ENCODE peak calls at places on chromosome 11, in four cellular contexts. I is A549, T is HepG2, X is GM12878. F is an unnamed sample.

GRCh38 chr11:111836162-111836561 is 35.2 kb downstream of the ALG9 start:
- DNase-seq in I (no peak), T (no peak), X (no peak), F (no peak)

GRCh38 chr11:9264381-9265210 is 554 bp downstream of the DENND5A start:
- DNase-seq in I (peak), T (no peak), X (no peak), F (peak)

GRCh38 chr11:122275513-122275912 is 159.5 kb upstream of the BLID start:
- DNase-seq in I (no peak), T (no peak), X (no peak), F (no peak)

GRCh38 chr11:64744544-64745218 is 739 bp upstream of the RASGRP2 start:
- DNase-seq in I (no peak), T (no peak), X (no peak), F (peak)

GRCh38 chr11:78181155-78181554 is 7.3 kb downstream of the KCTD21 start:
- DNase-seq in I (no peak), T (no peak), X (no peak), F (no peak)

GRCh38 chr11:77140231-77140959 is 12.3 kb downstream of the MYO7A start:
- DNase-seq in I (no peak), T (no peak), X (no peak), F (peak)

GRCh38 chr11:134276396-134277175 is 407 bp downstream of the GLB1L3 start:
- DNase-seq in I (no peak), T (no peak), X (no peak), F (peak)

GRCh38 chr11:35321532-35322320 is 97.6 kb downstream of the SLC1A2 start:
- DNase-seq in I (no peak), T (no peak), X (no peak), F (no peak)

GRCh38 chr11:47950396-47950795 is 30.0 kb upstream of the PTPRJ start:
- DNase-seq in I (no peak), T (no peak), X (peak), F (no peak)

GRCh38 chr11:100190395-100190794 is 496.7 kb upstream of the ARHGAP42 start:
- DNase-seq in I (no peak), T (no peak), X (no peak), F (no peak)

GRCh38 chr11:78715639-78716311 is 141.1 kb upstream of the NARS2 start:
- DNase-seq in I (peak), T (peak), X (no peak), F (peak)

GRCh38 chr11:67282155-67282875 is 6.8 kb upstream of the ANKRD13D start:
- DNase-seq in I (no peak), T (no peak), X (no peak), F (no peak)

GRCh38 chr11:93089474-93090102 is 108.2 kb downstream of the SLC36A4 start:
- DNase-seq in I (peak), T (peak), X (no peak), F (no peak)

GRCh38 chr11:120590472-120590871 is 78.9 kb downstream of the GRIK4 start:
- DNase-seq in I (no peak), T (no peak), X (no peak), F (no peak)

GRCh38 chr11:88508808-88509581 is 171.5 kb upstream of the CTSC start:
- DNase-seq in I (no peak), T (no peak), X (no peak), F (peak)

GRCh38 chr11:7574491-7575129 is 60.8 kb downstream of the PPFIBP2 start:
- DNase-seq in I (no peak), T (no peak), X (no peak), F (no peak)

GRCh38 chr11:40054631-40055030 is 1404.8 kb downstream of the LRRC4C start:
- DNase-seq in I (no peak), T (no peak), X (no peak), F (no peak)

GRCh38 chr11:119318240-119319135 is 1.6 kb upstream of the MCAM start:
- DNase-seq in I (no peak), T (peak), X (peak), F (peak)

GRCh38 chr11:32079511-32079910 is 11.4 kb upstream of the RCN1 start:
- DNase-seq in I (no peak), T (no peak), X (no peak), F (no peak)

GRCh38 chr11:12701815-12702214 is 27.6 kb downstream of the TEAD1 start:
- DNase-seq in I (no peak), T (no peak), X (no peak), F (peak)
- TF ChIP-seq PBX3 in I (no peak), T (no peak), X (no peak), F (no peak)

GRCh38 chr11:116104480-116105174 is 600.4 kb upstream of the CADM1 start:
- DNase-seq in I (no peak), T (no peak), X (no peak), F (no peak)
- TF ChIP-seq PBX3 in I (no peak), T (no peak), X (no peak), F (no peak)

GRCh38 chr11:289706-290620 is 1.0 kb downstream of the PGGHG start:
- DNase-seq in I (no peak), T (no peak), X (no peak), F (peak)
- TF ChIP-seq PBX3 in I (no peak), T (no peak), X (no peak), F (no peak)

GRCh38 chr11:75450826-75451783 is 18.1 kb upstream of the KLHL35 start:
- DNase-seq in I (peak), T (no peak), X (no peak), F (peak)
- TF ChIP-seq PBX3 in I (no peak), T (no peak), X (no peak), F (no peak)

GRCh38 chr11:60955566-60955965 is 3.6 kb upstream of the SLC15A3 start:
- DNase-seq in I (no peak), T (no peak), X (no peak), F (no peak)
- TF ChIP-seq PBX3 in I (no peak), T (no peak), X (no peak), F (no peak)

GRCh38 chr11:129611661-129612566 is 203.7 kb upstream of the TMEM45B start:
- DNase-seq in I (no peak), T (no peak), X (no peak), F (no peak)
- TF ChIP-seq PBX3 in I (no peak), T (no peak), X (no peak), F (no peak)

DNA sequence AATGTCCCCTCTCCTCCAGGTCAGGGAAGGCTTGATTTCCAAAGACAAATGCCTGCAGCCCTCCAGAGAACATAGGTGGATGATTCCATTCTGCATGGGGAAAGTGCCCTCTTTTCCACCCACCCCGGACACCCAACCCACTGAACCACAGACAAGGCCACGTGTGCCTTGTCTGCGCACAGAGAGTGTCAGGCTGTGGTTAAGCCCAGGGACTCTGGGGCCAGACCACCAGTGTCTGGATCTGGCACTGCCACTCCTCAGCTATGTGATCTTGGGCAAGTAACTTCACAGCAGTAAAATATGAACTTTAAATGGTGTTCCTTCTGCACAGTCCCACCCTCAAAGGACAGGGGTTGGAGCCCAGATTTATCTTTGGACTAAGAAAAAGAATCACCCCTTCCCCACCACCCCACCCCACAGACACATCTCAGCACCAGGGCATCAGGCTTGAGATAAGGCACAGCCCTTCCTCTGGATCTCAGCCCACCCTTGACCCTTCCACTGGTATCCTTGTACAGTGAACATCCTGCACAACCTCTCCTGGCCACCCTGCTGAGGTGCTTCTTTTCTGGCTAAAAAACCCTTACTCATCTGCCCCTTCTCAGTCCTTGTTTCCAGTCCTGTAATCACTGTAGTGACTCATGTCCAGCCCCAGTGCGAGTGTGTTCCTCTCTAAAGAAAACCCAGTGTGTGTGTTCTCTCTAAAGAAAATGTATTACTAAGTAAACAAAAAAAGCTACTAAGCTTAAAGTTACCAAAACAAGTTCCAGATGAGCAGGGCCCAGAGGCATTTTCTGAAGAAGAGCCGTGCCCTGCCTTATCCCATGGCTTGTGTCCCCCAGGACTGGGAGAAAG is 1.9 kb upstream of the PTGDR2 start:
- DNase-seq in I (no peak), T (no peak), X (no peak), F (no peak)
- TF ChIP-seq PBX3 in I (no peak), T (no peak), X (no peak), F (no peak)

F was measured in SK-N-SH.